ENCODE peak calls at places on chromosomes 4 and X, in nine cellular contexts. One of them, this sample, is unnamed. For H3K27me3, the result is how much of the 10 kb centered on the place peaks cover.

GRCh38 chr4:86878640-86879039 is 13.6 kb downstream of the C4orf36 start:
- DNase-seq in esophagus muscularis mucosa: no peak
- DNase-seq in tibial artery: no peak
- DNase-seq in PC-9: no peak
- DNase-seq in psoas muscle: no peak
- DNase-seq in fibroblast of lung: no peak
- DNase-seq in neural progenitor cell: no peak
- DNase-seq in H1: no peak
- DNase-seq in GM23248: no peak
- DNase-seq in this sample: no peak

GRCh38 chr4:165369522-165369921 is 9.3 kb upstream of the CPE start:
- DNase-seq in neural progenitor cell: no peak
- DNase-seq in fibroblast of lung: peak
- DNase-seq in GM23248: peak
- DNase-seq in PC-9: no peak
- DNase-seq in tibial artery: no peak
- DNase-seq in esophagus muscularis mucosa: no peak
- DNase-seq in psoas muscle: no peak
- DNase-seq in H1: no peak
- DNase-seq in this sample: no peak

GRCh38 chrX:111854778-111855490 is 21.0 kb upstream of the TRPC5OS start:
- DNase-seq in fibroblast of lung: no peak
- DNase-seq in H1: no peak
- DNase-seq in GM23248: peak
- DNase-seq in PC-9: no peak
- DNase-seq in neural progenitor cell: no peak
- DNase-seq in psoas muscle: no peak
- DNase-seq in tibial artery: no peak
- DNase-seq in esophagus muscularis mucosa: no peak
- DNase-seq in this sample: no peak

GRCh38 chr4:8182858-8183725 is 16.0 kb upstream of the SH3TC1 start:
- DNase-seq in esophagus muscularis mucosa: peak
- DNase-seq in fibroblast of lung: peak
- DNase-seq in H1: no peak
- DNase-seq in psoas muscle: peak
- DNase-seq in tibial artery: no peak
- DNase-seq in neural progenitor cell: no peak
- DNase-seq in GM23248: peak
- DNase-seq in PC-9: peak
- DNase-seq in this sample: no peak

GRCh38 chr4:31458813-31459212 is 738.6 kb downstream of the PCDH7 start:
- DNase-seq in GM23248: no peak
- DNase-seq in esophagus muscularis mucosa: no peak
- DNase-seq in neural progenitor cell: no peak
- DNase-seq in PC-9: no peak
- DNase-seq in fibroblast of lung: peak
- DNase-seq in H1: no peak
- DNase-seq in tibial artery: no peak
- DNase-seq in psoas muscle: no peak
- DNase-seq in this sample: no peak

GRCh38 chrX:68686684-68687045 is 39.2 kb downstream of the STARD8 start:
- DNase-seq in PC-9: no peak
- DNase-seq in psoas muscle: peak
- DNase-seq in esophagus muscularis mucosa: peak
- DNase-seq in GM23248: peak
- DNase-seq in H1: no peak
- DNase-seq in neural progenitor cell: peak
- DNase-seq in tibial artery: no peak
- DNase-seq in fibroblast of lung: peak
- DNase-seq in this sample: no peak

GRCh38 chrX:58025979-58026378 is 115.7 kb upstream of the ZXDA start:
- DNase-seq in neural progenitor cell: peak
- DNase-seq in PC-9: peak
- DNase-seq in psoas muscle: no peak
- DNase-seq in GM23248: peak
- DNase-seq in esophagus muscularis mucosa: no peak
- DNase-seq in tibial artery: no peak
- DNase-seq in fibroblast of lung: peak
- DNase-seq in H1: no peak
- DNase-seq in this sample: no peak

GRCh38 chr4:3375688-3376087 is 66.1 kb upstream of the HGFAC start:
- DNase-seq in tibial artery: no peak
- DNase-seq in PC-9: no peak
- DNase-seq in esophagus muscularis mucosa: no peak
- DNase-seq in psoas muscle: peak
- DNase-seq in H1: no peak
- DNase-seq in neural progenitor cell: no peak
- DNase-seq in GM23248: peak
- DNase-seq in fibroblast of lung: peak
- DNase-seq in this sample: peak

GRCh38 chrX:48937065-48937907 is 18.5 kb upstream of the PIM2 start:
- DNase-seq in neural progenitor cell: peak
- DNase-seq in fibroblast of lung: no peak
- DNase-seq in H1: no peak
- DNase-seq in psoas muscle: peak
- DNase-seq in GM23248: peak
- DNase-seq in esophagus muscularis mucosa: no peak
- DNase-seq in PC-9: no peak
- DNase-seq in tibial artery: no peak
- DNase-seq in this sample: no peak

GRCh38 chr4:73984736-73985527 is 3.1 kb downstream of the PPBP start:
- DNase-seq in PC-9: no peak
- DNase-seq in tibial artery: no peak
- DNase-seq in psoas muscle: no peak
- DNase-seq in GM23248: peak
- DNase-seq in fibroblast of lung: no peak
- DNase-seq in neural progenitor cell: no peak
- DNase-seq in esophagus muscularis mucosa: no peak
- DNase-seq in H1: peak
- DNase-seq in this sample: no peak

GRCh38 chr4:112522389-112522788 is 6.4 kb upstream of the NEUROG2 start:
- DNase-seq in GM23248: no peak
- DNase-seq in neural progenitor cell: peak
- DNase-seq in PC-9: no peak
- DNase-seq in H1: no peak
- DNase-seq in tibial artery: no peak
- DNase-seq in fibroblast of lung: no peak
- DNase-seq in psoas muscle: no peak
- DNase-seq in esophagus muscularis mucosa: no peak
- DNase-seq in this sample: no peak
- H3K27me3 ChIP-seq in GM23248: half or more
- H3K27me3 ChIP-seq in neural progenitor cell: half or more
- H3K27me3 ChIP-seq in PC-9: under half
- H3K27me3 ChIP-seq in H1: half or more
- H3K27me3 ChIP-seq in tibial artery: under half
- H3K27me3 ChIP-seq in fibroblast of lung: half or more
- H3K27me3 ChIP-seq in psoas muscle: under half
- H3K27me3 ChIP-seq in esophagus muscularis mucosa: half or more
- H3K27me3 ChIP-seq in this sample: half or more

DNA sequence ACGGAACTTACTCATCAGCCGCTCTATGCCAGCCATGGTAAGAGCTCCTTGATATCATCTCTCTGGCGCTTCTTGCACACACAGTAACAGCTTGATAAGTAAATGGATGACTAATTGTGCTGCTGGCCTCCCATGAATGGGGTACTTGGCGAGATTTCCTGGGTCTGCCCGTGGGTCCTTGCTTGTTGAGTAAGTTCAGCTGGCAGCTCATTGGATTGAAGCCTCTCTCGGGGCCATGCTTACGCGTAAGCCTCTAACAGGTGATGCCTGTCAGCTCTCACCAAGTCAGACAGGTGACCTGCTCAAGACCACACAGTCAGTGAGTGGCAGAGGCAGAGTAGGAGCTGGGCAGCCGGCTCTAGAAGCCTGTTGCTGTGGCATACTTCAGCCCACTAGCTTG is 7.7 kb downstream of the NSG1 start:
- DNase-seq in neural progenitor cell: no peak
- DNase-seq in tibial artery: no peak
- DNase-seq in fibroblast of lung: peak
- DNase-seq in esophagus muscularis mucosa: no peak
- DNase-seq in PC-9: peak
- DNase-seq in H1: no peak
- DNase-seq in GM23248: no peak
- DNase-seq in psoas muscle: no peak
- DNase-seq in this sample: no peak
- H3K27me3 ChIP-seq in neural progenitor cell: under half
- H3K27me3 ChIP-seq in tibial artery: under half
- H3K27me3 ChIP-seq in fibroblast of lung: under half
- H3K27me3 ChIP-seq in esophagus muscularis mucosa: under half
- H3K27me3 ChIP-seq in PC-9: half or more
- H3K27me3 ChIP-seq in H1: under half
- H3K27me3 ChIP-seq in GM23248: half or more
- H3K27me3 ChIP-seq in psoas muscle: under half
- H3K27me3 ChIP-seq in this sample: under half

GRCh38 chr4:173508386-173509002 is 21.5 kb downstream of the HAND2 start:
- DNase-seq in PC-9: no peak
- DNase-seq in neural progenitor cell: peak
- DNase-seq in GM23248: peak
- DNase-seq in esophagus muscularis mucosa: no peak
- DNase-seq in tibial artery: no peak
- DNase-seq in psoas muscle: no peak
- DNase-seq in fibroblast of lung: no peak
- DNase-seq in H1: no peak
- DNase-seq in this sample: no peak
- H3K27me3 ChIP-seq in PC-9: under half
- H3K27me3 ChIP-seq in neural progenitor cell: half or more
- H3K27me3 ChIP-seq in GM23248: under half
- H3K27me3 ChIP-seq in esophagus muscularis mucosa: under half
- H3K27me3 ChIP-seq in tibial artery: under half
- H3K27me3 ChIP-seq in psoas muscle: under half
- H3K27me3 ChIP-seq in fibroblast of lung: under half
- H3K27me3 ChIP-seq in H1: half or more
- H3K27me3 ChIP-seq in this sample: half or more

GRCh38 chrX:13550346-13550745 is 19.1 kb upstream of the EGFL6 start:
- DNase-seq in tibial artery: no peak
- DNase-seq in neural progenitor cell: no peak
- DNase-seq in GM23248: no peak
- DNase-seq in fibroblast of lung: no peak
- DNase-seq in psoas muscle: no peak
- DNase-seq in H1: no peak
- DNase-seq in PC-9: no peak
- DNase-seq in esophagus muscularis mucosa: no peak
- DNase-seq in this sample: no peak
- H3K27me3 ChIP-seq in tibial artery: under half
- H3K27me3 ChIP-seq in neural progenitor cell: under half
- H3K27me3 ChIP-seq in GM23248: under half
- H3K27me3 ChIP-seq in fibroblast of lung: under half
- H3K27me3 ChIP-seq in psoas muscle: under half
- H3K27me3 ChIP-seq in H1: under half
- H3K27me3 ChIP-seq in PC-9: under half
- H3K27me3 ChIP-seq in esophagus muscularis mucosa: under half
- H3K27me3 ChIP-seq in this sample: under half

GRCh38 chr4:13523105-13523477 is 21.2 kb downstream of the NKX3-2 start:
- DNase-seq in PC-9: no peak
- DNase-seq in tibial artery: no peak
- DNase-seq in neural progenitor cell: no peak
- DNase-seq in esophagus muscularis mucosa: no peak
- DNase-seq in fibroblast of lung: no peak
- DNase-seq in psoas muscle: no peak
- DNase-seq in H1: no peak
- DNase-seq in GM23248: no peak
- DNase-seq in this sample: no peak
- H3K27me3 ChIP-seq in PC-9: under half
- H3K27me3 ChIP-seq in tibial artery: under half
- H3K27me3 ChIP-seq in neural progenitor cell: half or more
- H3K27me3 ChIP-seq in esophagus muscularis mucosa: under half
- H3K27me3 ChIP-seq in fibroblast of lung: under half
- H3K27me3 ChIP-seq in psoas muscle: under half
- H3K27me3 ChIP-seq in H1: half or more
- H3K27me3 ChIP-seq in GM23248: half or more
- H3K27me3 ChIP-seq in this sample: half or more

DNA sequence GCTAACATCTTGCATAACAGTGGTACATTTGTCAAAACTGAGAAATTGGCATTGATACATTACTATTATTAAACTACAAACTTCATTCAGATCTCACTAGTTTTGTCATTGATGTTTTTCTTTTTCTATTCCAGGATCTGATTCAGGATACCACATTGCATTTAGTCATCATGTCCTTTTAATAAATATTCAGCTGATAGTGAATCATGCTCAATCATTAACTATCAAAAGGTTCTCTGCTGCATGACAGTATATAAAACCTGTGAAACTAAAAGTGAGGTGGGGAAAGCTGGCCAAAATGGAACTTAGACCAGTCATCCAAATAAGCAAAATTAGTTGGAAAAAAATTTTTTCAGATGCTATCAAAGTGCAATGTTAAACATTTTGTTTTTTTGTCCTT is 28.1 kb upstream of the HS6ST2 start:
- DNase-seq in GM23248: no peak
- DNase-seq in neural progenitor cell: no peak
- DNase-seq in esophagus muscularis mucosa: no peak
- DNase-seq in fibroblast of lung: no peak
- DNase-seq in psoas muscle: no peak
- DNase-seq in PC-9: no peak
- DNase-seq in tibial artery: no peak
- DNase-seq in H1: no peak
- DNase-seq in this sample: no peak
- H3K27me3 ChIP-seq in GM23248: under half
- H3K27me3 ChIP-seq in neural progenitor cell: under half
- H3K27me3 ChIP-seq in esophagus muscularis mucosa: under half
- H3K27me3 ChIP-seq in fibroblast of lung: under half
- H3K27me3 ChIP-seq in psoas muscle: under half
- H3K27me3 ChIP-seq in PC-9: under half
- H3K27me3 ChIP-seq in tibial artery: under half
- H3K27me3 ChIP-seq in H1: under half
- H3K27me3 ChIP-seq in this sample: under half

This sample was measured in kidney epithelial cell.